ENCODE peak calls at places on chromosomes 5 and 9, in seven cellular contexts. J is H1, V is stomach, H is transverse colon, T is K562, B is upper lobe of left lung, R is spleen. W is an unnamed sample.

GRCh38 chr9:37262410-37262809 is 142.0 kb downstream of the ZCCHC7 start:
- DNase-seq in J (no peak), V (no peak), H (no peak), T (no peak), B (no peak), R (no peak), W (no peak)

GRCh38 chr9:95313010-95313498 is 4.5 kb downstream of the FANCC start:
- DNase-seq in J (peak), V (peak), H (peak), T (no peak), B (peak), R (peak), W (peak)

GRCh38 chr9:89137548-89138462 is 40.8 kb downstream of the SHC3 start:
- DNase-seq in J (no peak), V (no peak), H (peak), T (no peak), B (peak), R (no peak), W (peak)

GRCh38 chr9:93533863-93534262 is 42.5 kb upstream of the PHF2 start:
- DNase-seq in J (no peak), V (no peak), H (no peak), T (no peak), B (no peak), R (no peak), W (no peak)

GRCh38 chr5:141705503-141705902 is 23.5 kb upstream of the ARAP3 start:
- DNase-seq in J (no peak), V (no peak), H (no peak), T (no peak), B (no peak), R (no peak), W (no peak)

GRCh38 chr9:89352451-89352850 is 34.2 kb downstream of the SECISBP2 start:
- DNase-seq in J (no peak), V (no peak), H (no peak), T (no peak), B (no peak), R (no peak), W (no peak)

GRCh38 chr5:119445544-119445943 is 6.8 kb upstream of the HSD17B4 start:
- DNase-seq in J (no peak), V (no peak), H (no peak), T (no peak), B (no peak), R (no peak), W (no peak)

GRCh38 chr9:133237271-133237731 is 28.3 kb upstream of the OBP2B start:
- DNase-seq in J (no peak), V (peak), H (no peak), T (no peak), B (no peak), R (peak), W (peak)

GRCh38 chr5:97044057-97044456 is 98.4 kb downstream of the LIX1 start:
- DNase-seq in J (peak), V (peak), H (peak), T (peak), B (peak), R (no peak), W (no peak)

GRCh38 chr5:39072915-39073758 is 1.1 kb downstream of the RICTOR start:
- DNase-seq in J (no peak), V (peak), H (peak), T (peak), B (peak), R (no peak), W (no peak)

GRCh38 chr9:130635721-130636647 is 28.4 kb upstream of the PRDM12 start:
- DNase-seq in J (no peak), V (no peak), H (no peak), T (no peak), B (no peak), R (peak), W (no peak)

GRCh38 chr9:130846487-130847305 is 11.6 kb downstream of the ABL1 start:
- DNase-seq in J (no peak), V (peak), H (no peak), T (no peak), B (no peak), R (peak), W (no peak)

GRCh38 chr5:54580997-54581741 is 63.6 kb downstream of the SNX18 start:
- DNase-seq in J (no peak), V (no peak), H (no peak), T (no peak), B (no peak), R (no peak), W (no peak)

GRCh38 chr5:112146323-112146848 is 272.7 kb downstream of the EPB41L4A start:
- DNase-seq in J (no peak), V (no peak), H (no peak), T (no peak), B (no peak), R (no peak), W (no peak)

GRCh38 chr9:101601904-101602765 is 7.4 kb upstream of the PPP3R2 start:
- DNase-seq in J (no peak), V (no peak), H (no peak), T (peak), B (no peak), R (no peak), W (no peak)

GRCh38 chr9:23537192-23538059 is 288.6 kb downstream of the ELAVL2 start:
- DNase-seq in J (no peak), V (no peak), H (no peak), T (no peak), B (no peak), R (no peak), W (no peak)

GRCh38 chr9:38141751-38142150 is 72.7 kb upstream of the SHB start:
- DNase-seq in J (no peak), V (no peak), H (no peak), T (no peak), B (no peak), R (no peak), W (no peak)

GRCh38 chr5:143101740-143102386 is 301.6 kb downstream of the NR3C1 start:
- DNase-seq in J (no peak), V (no peak), H (no peak), T (peak), B (no peak), R (no peak), W (no peak)

GRCh38 chr9:121772600-121773285 is 121.3 kb downstream of the DAB2IP start:
- DNase-seq in J (no peak), V (peak), H (no peak), T (no peak), B (no peak), R (peak), W (peak)

GRCh38 chr9:69058101-69058500 is 22.5 kb downstream of the FXN start:
- DNase-seq in J (no peak), V (no peak), H (no peak), T (no peak), B (peak), R (no peak), W (no peak)

GRCh38 chr5:143922718-143923117 is 110.8 kb downstream of the HMHB1 start:
- DNase-seq in J (no peak), V (no peak), H (no peak), T (no peak), B (no peak), R (no peak), W (no peak)

GRCh38 chr9:124262596-124263045 is 4.9 kb downstream of the NEK6 start:
- DNase-seq in J (peak), V (no peak), H (no peak), T (no peak), B (no peak), R (no peak), W (no peak)

GRCh38 chr9:136582977-136583735 is 37.3 kb upstream of the NOTCH1 start:
- DNase-seq in J (no peak), V (no peak), H (no peak), T (no peak), B (no peak), R (no peak), W (no peak)

GRCh38 chr9:97179616-97180015 is 127.8 kb upstream of the CCDC180 start:
- DNase-seq in J (no peak), V (no peak), H (no peak), T (no peak), B (no peak), R (no peak), W (no peak)

GRCh38 chr9:86700601-86701000 is 246.7 kb downstream of the GAS1 start:
- DNase-seq in J (no peak), V (peak), H (peak), T (no peak), B (no peak), R (no peak), W (peak)

GRCh38 chr9:14652729-14653377 is 40.4 kb downstream of the ZDHHC21 start:
- DNase-seq in J (no peak), V (no peak), H (no peak), T (peak), B (no peak), R (no peak), W (no peak)

GRCh38 chr5:127031147-127031862 is 947 bp upstream of the MARCHF3 start:
- DNase-seq in J (no peak), V (peak), H (no peak), T (no peak), B (peak), R (peak), W (no peak)

GRCh38 chr9:82621446-82621845 is 441.5 kb downstream of the RASEF start:
- DNase-seq in J (no peak), V (no peak), H (no peak), T (no peak), B (no peak), R (no peak), W (no peak)

GRCh38 chr5:62306494-62307363 is 723 bp downstream of the KIF2A start:
- DNase-seq in J (no peak), V (peak), H (peak), T (peak), B (peak), R (peak), W (peak)

GRCh38 chr5:98631311-98632054 is 142.0 kb upstream of the RGMB start:
- DNase-seq in J (no peak), V (no peak), H (no peak), T (no peak), B (no peak), R (no peak), W (no peak)

GRCh38 chr5:30736642-30737041 is 456.8 kb upstream of the CDH6 start:
- DNase-seq in J (no peak), V (no peak), H (no peak), T (no peak), B (no peak), R (no peak), W (no peak)

GRCh38 chr9:2741441-2742158 is 24.3 kb downstream of the KCNV2 start:
- DNase-seq in J (no peak), V (no peak), H (no peak), T (no peak), B (no peak), R (no peak), W (no peak)

GRCh38 chr9:112338561-112338960 is 5.1 kb upstream of the PTBP3 start:
- DNase-seq in J (no peak), V (no peak), H (peak), T (no peak), B (no peak), R (no peak), W (no peak)

GRCh38 chr5:55037046-55037771 is 13.2 kb downstream of the GZMK start:
- DNase-seq in J (peak), V (no peak), H (peak), T (no peak), B (peak), R (no peak), W (no peak)

GRCh38 chr5:77586101-77586500 is 52.4 kb downstream of the OTP start:
- DNase-seq in J (no peak), V (no peak), H (no peak), T (no peak), B (no peak), R (no peak), W (no peak)

GRCh38 chr9:116270559-116270958 is 117.0 kb downstream of the PAPPA start:
- DNase-seq in J (no peak), V (no peak), H (no peak), T (no peak), B (no peak), R (no peak), W (no peak)

GRCh38 chr5:79505138-79505537 is 8.8 kb downstream of the HOMER1 start:
- DNase-seq in J (no peak), V (no peak), H (no peak), T (peak), B (no peak), R (no peak), W (no peak)

GRCh38 chr5:1006656-1007071 is 1.9 kb upstream of the NKD2 start:
- DNase-seq in J (no peak), V (peak), H (peak), T (no peak), B (no peak), R (peak), W (no peak)

GRCh38 chr5:1005904-1006655 is 2.5 kb upstream of the NKD2 start:
- DNase-seq in J (no peak), V (no peak), H (peak), T (no peak), B (no peak), R (peak), W (peak)

GRCh38 chr5:1005362-1005851 is 3.2 kb upstream of the NKD2 start:
- DNase-seq in J (no peak), V (peak), H (no peak), T (no peak), B (no peak), R (peak), W (peak)

GRCh38 chr5:1003296-1003937 is 5.2 kb upstream of the NKD2 start:
- DNase-seq in J (no peak), V (peak), H (peak), T (no peak), B (peak), R (peak), W (peak)

GRCh38 chr5:1004598-1005361 is 3.8 kb upstream of the NKD2 start:
- DNase-seq in J (no peak), V (peak), H (peak), T (peak), B (peak), R (peak), W (peak)
- TF ChIP-seq POLR2AphosphoS5 in J (no peak), V (no peak), H (no peak), T (no peak), B (no peak), R (peak), W (no peak)

DNA sequence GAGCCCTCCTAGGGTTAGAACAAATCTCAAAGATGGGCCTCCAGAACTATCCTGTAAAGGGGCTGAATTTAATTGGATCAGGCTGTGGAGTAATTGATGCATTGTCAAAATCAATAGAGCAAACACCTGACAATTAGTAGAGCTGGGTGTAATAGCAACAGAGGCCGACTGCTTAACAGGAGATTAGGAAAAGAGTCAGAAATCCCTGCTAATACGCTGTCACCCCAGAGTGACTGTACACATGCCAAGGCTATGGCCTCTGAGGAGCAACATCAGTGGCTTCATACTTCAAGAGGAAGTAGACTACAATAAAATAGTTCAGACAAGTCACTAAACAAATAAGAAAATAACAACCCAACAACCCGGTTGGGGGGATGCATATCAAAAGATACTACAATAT is 18.7 kb upstream of the GRPEL2 start:
- DNase-seq in J (no peak), V (no peak), H (no peak), T (no peak), B (no peak), R (no peak), W (no peak)
- TF ChIP-seq POLR2A in J (no peak), V (no peak), H (no peak), T (no peak), B (no peak), R (no peak), W (no peak)

GRCh38 chr9:134359493-134360179 is 33.4 kb downstream of the RXRA start:
- DNase-seq in J (no peak), V (no peak), H (no peak), T (no peak), B (no peak), R (no peak), W (no peak)

GRCh38 chr9:134361843-134362414 is 35.7 kb downstream of the RXRA start:
- DNase-seq in J (no peak), V (no peak), H (no peak), T (no peak), B (no peak), R (no peak), W (no peak)

GRCh38 chr9:134360180-134360759 is 34.0 kb downstream of the RXRA start:
- DNase-seq in J (no peak), V (no peak), H (no peak), T (no peak), B (no peak), R (peak), W (no peak)

GRCh38 chr9:134361426-134361825 is 35.2 kb downstream of the RXRA start:
- DNase-seq in J (no peak), V (no peak), H (no peak), T (no peak), B (no peak), R (no peak), W (no peak)

DNA sequence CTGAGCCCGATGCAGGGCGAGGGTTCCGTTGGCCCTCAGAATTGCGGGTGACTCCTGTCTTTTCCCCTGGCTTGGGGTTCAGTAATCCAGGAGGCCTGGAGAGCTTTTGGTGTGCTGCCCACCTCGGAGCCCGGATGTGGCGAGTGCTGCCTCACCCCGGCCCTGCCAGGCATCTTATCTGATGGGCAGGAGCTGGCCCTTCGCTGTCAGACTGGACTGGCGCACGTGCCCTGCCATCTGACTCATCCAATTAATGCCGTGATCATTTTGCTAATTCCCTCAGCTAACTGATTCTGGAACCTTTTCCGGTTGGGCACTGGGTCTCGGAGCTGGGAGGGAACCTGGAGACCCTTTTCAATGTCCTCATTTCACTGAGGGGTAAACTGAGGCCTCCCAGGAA is 34.6 kb downstream of the RXRA start:
- DNase-seq in J (no peak), V (peak), H (no peak), T (no peak), B (no peak), R (no peak), W (peak)
- TF ChIP-seq POLR2AphosphoS5 in J (no peak), V (no peak), H (no peak), T (no peak), B (no peak), R (peak), W (peak)

GRCh38 chr5:1460054-1460682 is 14.9 kb upstream of the SLC6A3 start:
- DNase-seq in J (no peak), V (no peak), H (no peak), T (no peak), B (peak), R (no peak), W (no peak)
- TF ChIP-seq POLR2A in J (no peak), V (no peak), H (no peak), T (no peak), B (no peak), R (no peak), W (no peak)

GRCh38 chr9:137665697-137666504 is 47.1 kb downstream of the EHMT1 start:
- DNase-seq in J (no peak), V (no peak), H (no peak), T (no peak), B (no peak), R (peak), W (no peak)

GRCh38 chr9:137665226-137665625 is 46.4 kb downstream of the EHMT1 start:
- DNase-seq in J (no peak), V (no peak), H (no peak), T (no peak), B (no peak), R (no peak), W (no peak)

GRCh38 chr9:137663584-137663983 is 44.8 kb downstream of the EHMT1 start:
- DNase-seq in J (no peak), V (no peak), H (no peak), T (no peak), B (no peak), R (no peak), W (no peak)

GRCh38 chr9:137666505-137666809 is 47.7 kb downstream of the EHMT1 start:
- DNase-seq in J (no peak), V (no peak), H (no peak), T (no peak), B (no peak), R (peak), W (no peak)

GRCh38 chr9:137664676-137665075 is 45.9 kb downstream of the EHMT1 start:
- DNase-seq in J (no peak), V (peak), H (peak), T (no peak), B (no peak), R (no peak), W (no peak)
- TF ChIP-seq POLR2AphosphoS5 in J (no peak), V (no peak), H (no peak), T (no peak), B (no peak), R (no peak), W (no peak)

DNA sequence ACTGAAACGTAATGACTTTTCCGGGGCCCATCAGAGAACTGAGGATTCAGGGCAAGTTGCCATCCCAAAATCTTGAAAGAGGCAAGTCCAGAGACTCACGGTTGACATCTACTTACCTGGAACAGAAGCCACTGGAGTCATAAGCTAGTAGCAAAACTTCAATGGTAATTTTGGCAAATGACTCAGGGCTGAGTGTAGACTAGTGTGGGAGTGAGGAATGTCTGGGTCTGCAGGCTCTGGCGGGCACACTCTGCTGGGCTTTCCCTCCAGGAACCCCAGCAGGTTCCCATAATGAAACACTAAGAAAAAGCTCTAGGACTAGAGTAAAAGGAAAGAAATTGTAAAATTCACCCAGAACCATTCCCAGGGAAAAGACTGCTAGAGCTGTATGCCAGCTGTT is 122.9 kb upstream of the NFIL3 start:
- DNase-seq in J (no peak), V (no peak), H (no peak), T (no peak), B (no peak), R (no peak), W (no peak)
- TF ChIP-seq POLR2A in J (no peak), V (no peak), H (no peak), T (no peak), B (no peak), R (no peak), W (no peak)

GRCh38 chr5:84373506-84373905 is 11.2 kb downstream of the EDIL3 start:
- DNase-seq in J (no peak), V (no peak), H (no peak), T (no peak), B (no peak), R (no peak), W (no peak)

GRCh38 chr5:84374568-84374967 is 10.1 kb downstream of the EDIL3 start:
- DNase-seq in J (no peak), V (no peak), H (no peak), T (no peak), B (no peak), R (no peak), W (no peak)

GRCh38 chr5:84372066-84372700 is 12.5 kb downstream of the EDIL3 start:
- DNase-seq in J (no peak), V (no peak), H (no peak), T (no peak), B (no peak), R (no peak), W (no peak)

GRCh38 chr5:84370176-84370575 is 14.5 kb downstream of the EDIL3 start:
- DNase-seq in J (no peak), V (no peak), H (no peak), T (no peak), B (no peak), R (no peak), W (no peak)
- TF ChIP-seq POLR2AphosphoS5 in J (no peak), V (no peak), H (no peak), T (no peak), B (no peak), R (no peak), W (no peak)

W was measured in breast epithelium.